ENCODE peak calls at places on chromosomes 12 and 14, in ten cellular contexts. G is Karpas-422; O is WERI-Rb-1; X is BJ; F is body of pancreas; L is RKO; W is neural crest cell; V is activated T-helper 1 cell treated with Interleukin-2 at 50 U/mL for 16 hours; P is stimulated activated CD8-positive, alpha-beta memory T cell treated with anti-CD3 and anti-CD28 coated beads, Interleukin-7, amount 100 ng/mL, for 48 hours; N is left cardiac atrium. R is an unnamed sample.

GRCh38 chr14:51744372-51745150 is 92.9 kb downstream of the FRMD6 start:
- DNase-seq in G (no peak), O (no peak), X (no peak), F (no peak), L (no peak), W (no peak), V (no peak), P (no peak), N (no peak), R (no peak)

GRCh38 chr12:63095369-63095967 is 55.5 kb downstream of the AVPR1A start:
- DNase-seq in G (no peak), O (no peak), X (no peak), F (no peak), L (no peak), W (no peak), V (no peak), P (no peak), N (no peak), R (no peak)

GRCh38 chr12:103169-103981 is 36.8 kb downstream of the IQSEC3 start:
- DNase-seq in G (peak; percentile 79), O (no peak), X (no peak), F (no peak), L (no peak), W (no peak), V (no peak), P (no peak), N (no peak), R (no peak)

GRCh38 chr12:127383281-127383680 is 883.7 kb upstream of the TMEM132C start:
- DNase-seq in G (no peak), O (no peak), X (no peak), F (no peak), L (peak; percentile 36), W (no peak), V (no peak), P (no peak), N (no peak), R (no peak)

GRCh38 chr14:76350671-76351070 is 25.3 kb upstream of the ESRRB start:
- DNase-seq in G (no peak), O (no peak), X (no peak), F (no peak), L (no peak), W (no peak), V (no peak), P (no peak), N (no peak), R (no peak)

GRCh38 chr12:38823743-38824142 is 81.6 kb downstream of the CPNE8 start:
- DNase-seq in G (no peak), O (no peak), X (peak; percentile 4), F (no peak), L (peak; percentile 17), W (no peak), V (no peak), P (no peak), N (no peak), R (no peak)

GRCh38 chr14:79077096-79077495 is 906.9 kb downstream of the NRXN3 start:
- DNase-seq in G (no peak), O (no peak), X (no peak), F (peak; percentile 22), L (no peak), W (no peak), V (no peak), P (no peak), N (no peak), R (no peak)

GRCh38 chr12:55060970-55061543 is 41.3 kb downstream of the NEUROD4 start:
- DNase-seq in G (no peak), O (peak; percentile 93), X (no peak), F (no peak), L (no peak), W (no peak), V (no peak), P (no peak), N (no peak), R (no peak)

GRCh38 chr12:55727643-55728184 is 1.1 kb downstream of the CD63 start:
- DNase-seq in G (no peak), O (no peak), X (no peak), F (peak; percentile 70), L (peak; percentile 81), W (no peak), V (no peak), P (no peak), N (peak; percentile 80), R (no peak)

GRCh38 chr12:52004042-52004648 is 2.6 kb upstream of the TAMALIN start:
- DNase-seq in G (no peak), O (peak; percentile 71), X (no peak), F (peak; percentile 71), L (peak; percentile 55), W (peak; percentile 42), V (no peak), P (no peak), N (peak; percentile 68), R (no peak)

GRCh38 chr14:64944861-64945260 is 2.3 kb upstream of the GPX2 start:
- DNase-seq in G (no peak), O (no peak), X (no peak), F (no peak), L (no peak), W (no peak), V (no peak), P (no peak), N (no peak), R (no peak)

GRCh38 chr12:57266681-57267080 is 15.7 kb upstream of the STAC3 start:
- DNase-seq in G (no peak), O (no peak), X (no peak), F (no peak), L (no peak), W (no peak), V (no peak), P (no peak), N (no peak), R (no peak)

GRCh38 chr12:2168808-2169207 is 116.0 kb downstream of the CACNA1C start:
- DNase-seq in G (no peak), O (no peak), X (no peak), F (no peak), L (peak; percentile 38), W (no peak), V (no peak), P (no peak), N (no peak), R (no peak)